ENCODE peak calls at places on chromosomes 2 and 18, in eight cellular contexts. One of them, this sample, is unnamed.

GRCh38 chr2:19488009-19488691 is 129.7 kb upstream of the OSR1 start:
- DNase-seq in effector memory CD8-positive, alpha-beta T cell: no peak
- DNase-seq in HTR-8/SVneo: peak
- DNase-seq in coronary artery: no peak
- DNase-seq in T-helper 2 cell: no peak
- DNase-seq in anterior cingulate cortex: no peak
- DNase-seq in NCI-H2029: no peak
- DNase-seq in NCI-H1436 treated with DMSO at 0.1 percent for 48 hours: no peak
- DNase-seq in this sample: no peak

GRCh38 chr2:207558106-207558505 is 28.3 kb downstream of the CREB1 start:
- DNase-seq in coronary artery: no peak
- DNase-seq in HTR-8/SVneo: peak
- DNase-seq in T-helper 2 cell: no peak
- DNase-seq in NCI-H2029: no peak
- DNase-seq in NCI-H1436 treated with DMSO at 0.1 percent for 48 hours: no peak
- DNase-seq in effector memory CD8-positive, alpha-beta T cell: no peak
- DNase-seq in anterior cingulate cortex: no peak
- DNase-seq in this sample: no peak

GRCh38 chr2:99722726-99723125 is 232.9 kb upstream of the REV1 start:
- DNase-seq in NCI-H1436 treated with DMSO at 0.1 percent for 48 hours: no peak
- DNase-seq in coronary artery: no peak
- DNase-seq in HTR-8/SVneo: no peak
- DNase-seq in NCI-H2029: no peak
- DNase-seq in T-helper 2 cell: no peak
- DNase-seq in effector memory CD8-positive, alpha-beta T cell: no peak
- DNase-seq in anterior cingulate cortex: no peak
- DNase-seq in this sample: no peak

GRCh38 chr2:125822746-125823145 is 833.2 kb upstream of the GYPC start:
- DNase-seq in anterior cingulate cortex: no peak
- DNase-seq in coronary artery: no peak
- DNase-seq in HTR-8/SVneo: no peak
- DNase-seq in NCI-H1436 treated with DMSO at 0.1 percent for 48 hours: no peak
- DNase-seq in T-helper 2 cell: no peak
- DNase-seq in effector memory CD8-positive, alpha-beta T cell: no peak
- DNase-seq in NCI-H2029: no peak
- DNase-seq in this sample: no peak

GRCh38 chr2:227147023-227147422 is 17.0 kb downstream of the COL4A4 start:
- DNase-seq in effector memory CD8-positive, alpha-beta T cell: no peak
- DNase-seq in anterior cingulate cortex: no peak
- DNase-seq in NCI-H1436 treated with DMSO at 0.1 percent for 48 hours: no peak
- DNase-seq in HTR-8/SVneo: no peak
- DNase-seq in coronary artery: no peak
- DNase-seq in T-helper 2 cell: no peak
- DNase-seq in NCI-H2029: no peak
- DNase-seq in this sample: no peak

GRCh38 chr2:86313341-86313740 is 24.1 kb downstream of the REEP1 start:
- DNase-seq in HTR-8/SVneo: no peak
- DNase-seq in coronary artery: no peak
- DNase-seq in NCI-H2029: no peak
- DNase-seq in NCI-H1436 treated with DMSO at 0.1 percent for 48 hours: no peak
- DNase-seq in effector memory CD8-positive, alpha-beta T cell: no peak
- DNase-seq in T-helper 2 cell: no peak
- DNase-seq in anterior cingulate cortex: no peak
- DNase-seq in this sample: no peak

GRCh38 chr18:54712315-54712714 is 116.0 kb upstream of the RAB27B start:
- DNase-seq in NCI-H1436 treated with DMSO at 0.1 percent for 48 hours: no peak
- DNase-seq in HTR-8/SVneo: peak
- DNase-seq in T-helper 2 cell: no peak
- DNase-seq in NCI-H2029: no peak
- DNase-seq in coronary artery: no peak
- DNase-seq in effector memory CD8-positive, alpha-beta T cell: no peak
- DNase-seq in anterior cingulate cortex: no peak
- DNase-seq in this sample: no peak

GRCh38 chr2:210459925-210460862 is 16.4 kb downstream of the LANCL1 start:
- DNase-seq in effector memory CD8-positive, alpha-beta T cell: no peak
- DNase-seq in T-helper 2 cell: no peak
- DNase-seq in NCI-H1436 treated with DMSO at 0.1 percent for 48 hours: no peak
- DNase-seq in HTR-8/SVneo: no peak
- DNase-seq in NCI-H2029: peak
- DNase-seq in anterior cingulate cortex: peak
- DNase-seq in coronary artery: no peak
- DNase-seq in this sample: no peak

GRCh38 chr2:191910518-191910917 is 63.6 kb upstream of the CAVIN2 start:
- DNase-seq in NCI-H2029: no peak
- DNase-seq in HTR-8/SVneo: peak
- DNase-seq in coronary artery: no peak
- DNase-seq in anterior cingulate cortex: no peak
- DNase-seq in NCI-H1436 treated with DMSO at 0.1 percent for 48 hours: no peak
- DNase-seq in T-helper 2 cell: no peak
- DNase-seq in effector memory CD8-positive, alpha-beta T cell: no peak
- DNase-seq in this sample: no peak

GRCh38 chr2:68766378-68766845 is 31.8 kb downstream of the ARHGAP25 start:
- DNase-seq in NCI-H1436 treated with DMSO at 0.1 percent for 48 hours: no peak
- DNase-seq in NCI-H2029: no peak
- DNase-seq in HTR-8/SVneo: no peak
- DNase-seq in coronary artery: no peak
- DNase-seq in T-helper 2 cell: no peak
- DNase-seq in effector memory CD8-positive, alpha-beta T cell: peak
- DNase-seq in anterior cingulate cortex: no peak
- DNase-seq in this sample: peak

GRCh38 chr2:16729335-16729734 is 63.7 kb upstream of the CYRIA start:
- DNase-seq in effector memory CD8-positive, alpha-beta T cell: no peak
- DNase-seq in HTR-8/SVneo: no peak
- DNase-seq in coronary artery: no peak
- DNase-seq in NCI-H2029: no peak
- DNase-seq in NCI-H1436 treated with DMSO at 0.1 percent for 48 hours: no peak
- DNase-seq in T-helper 2 cell: no peak
- DNase-seq in anterior cingulate cortex: no peak
- DNase-seq in this sample: no peak

GRCh38 chr18:11666176-11666575 is 22.9 kb upstream of the GNAL start:
- DNase-seq in NCI-H1436 treated with DMSO at 0.1 percent for 48 hours: no peak
- DNase-seq in anterior cingulate cortex: no peak
- DNase-seq in T-helper 2 cell: no peak
- DNase-seq in NCI-H2029: no peak
- DNase-seq in effector memory CD8-positive, alpha-beta T cell: no peak
- DNase-seq in coronary artery: no peak
- DNase-seq in HTR-8/SVneo: no peak
- DNase-seq in this sample: no peak

GRCh38 chr2:43032248-43032893 is 194.0 kb downstream of the ZFP36L2 start:
- DNase-seq in T-helper 2 cell: no peak
- DNase-seq in anterior cingulate cortex: no peak
- DNase-seq in coronary artery: peak
- DNase-seq in NCI-H2029: peak
- DNase-seq in effector memory CD8-positive, alpha-beta T cell: no peak
- DNase-seq in HTR-8/SVneo: no peak
- DNase-seq in NCI-H1436 treated with DMSO at 0.1 percent for 48 hours: no peak
- DNase-seq in this sample: no peak

GRCh38 chr2:128607981-128608506 is 289.4 kb upstream of the HS6ST1 start:
- DNase-seq in HTR-8/SVneo: no peak
- DNase-seq in NCI-H1436 treated with DMSO at 0.1 percent for 48 hours: no peak
- DNase-seq in coronary artery: peak
- DNase-seq in NCI-H2029: no peak
- DNase-seq in T-helper 2 cell: no peak
- DNase-seq in effector memory CD8-positive, alpha-beta T cell: no peak
- DNase-seq in anterior cingulate cortex: peak
- DNase-seq in this sample: no peak

GRCh38 chr2:98507940-98508689 is 63.5 kb downstream of the INPP4A start:
- DNase-seq in anterior cingulate cortex: peak
- DNase-seq in T-helper 2 cell: no peak
- DNase-seq in NCI-H1436 treated with DMSO at 0.1 percent for 48 hours: no peak
- DNase-seq in effector memory CD8-positive, alpha-beta T cell: no peak
- DNase-seq in NCI-H2029: no peak
- DNase-seq in HTR-8/SVneo: no peak
- DNase-seq in coronary artery: no peak
- DNase-seq in this sample: no peak

GRCh38 chr2:102848366-102848839 is 86.6 kb downstream of the TMEM182 start:
- DNase-seq in T-helper 2 cell: no peak
- DNase-seq in effector memory CD8-positive, alpha-beta T cell: no peak
- DNase-seq in anterior cingulate cortex: peak
- DNase-seq in NCI-H1436 treated with DMSO at 0.1 percent for 48 hours: peak
- DNase-seq in NCI-H2029: no peak
- DNase-seq in coronary artery: no peak
- DNase-seq in HTR-8/SVneo: peak
- DNase-seq in this sample: no peak

GRCh38 chr2:140506606-140507005 is 1624.2 kb downstream of the LRP1B start:
- DNase-seq in T-helper 2 cell: no peak
- DNase-seq in coronary artery: no peak
- DNase-seq in anterior cingulate cortex: no peak
- DNase-seq in HTR-8/SVneo: peak
- DNase-seq in NCI-H2029: no peak
- DNase-seq in NCI-H1436 treated with DMSO at 0.1 percent for 48 hours: no peak
- DNase-seq in effector memory CD8-positive, alpha-beta T cell: no peak
- DNase-seq in this sample: no peak

GRCh38 chr2:141517852-141518421 is 612.9 kb downstream of the LRP1B start:
- DNase-seq in anterior cingulate cortex: no peak
- DNase-seq in NCI-H1436 treated with DMSO at 0.1 percent for 48 hours: no peak
- DNase-seq in NCI-H2029: no peak
- DNase-seq in effector memory CD8-positive, alpha-beta T cell: no peak
- DNase-seq in T-helper 2 cell: no peak
- DNase-seq in coronary artery: no peak
- DNase-seq in HTR-8/SVneo: no peak
- DNase-seq in this sample: no peak

GRCh38 chr2:18993756-18994155 is 364.7 kb downstream of the OSR1 start:
- DNase-seq in HTR-8/SVneo: no peak
- DNase-seq in coronary artery: no peak
- DNase-seq in NCI-H2029: no peak
- DNase-seq in effector memory CD8-positive, alpha-beta T cell: no peak
- DNase-seq in T-helper 2 cell: no peak
- DNase-seq in anterior cingulate cortex: no peak
- DNase-seq in NCI-H1436 treated with DMSO at 0.1 percent for 48 hours: no peak
- DNase-seq in this sample: no peak

GRCh38 chr2:178101321-178102079 is 10.7 kb upstream of the RBM45 start:
- DNase-seq in effector memory CD8-positive, alpha-beta T cell: no peak
- DNase-seq in NCI-H2029: no peak
- DNase-seq in T-helper 2 cell: no peak
- DNase-seq in HTR-8/SVneo: no peak
- DNase-seq in NCI-H1436 treated with DMSO at 0.1 percent for 48 hours: no peak
- DNase-seq in coronary artery: no peak
- DNase-seq in anterior cingulate cortex: no peak
- DNase-seq in this sample: no peak